ENCODE peak calls at places on chromosomes 16 and 17, in ten cellular contexts. Z is RWPE1; T is SW480; P is hippocampal formation; Q is body of pancreas; R is activated T-helper 9 cell treated with anti-CD3 and anti-CD28 coated beads, Interleukin-2, amount 50 U/mL, for 16 hours; F is activated CD4-positive, alpha-beta T cell treated with anti-CD3 and anti-CD28 coated beads, Interleukin-2, amount 50 U/mL, for 1 hour; H is NCI-H1092 treated with DMSO at 0.1 percent for 48 hours; O is aorta; D is NCI-H82. B is an unnamed sample.
A peak's percentile ranks its signal among the peaks of the same experiment; 100 is the strongest.

GRCh38 chr17:60529806-60530205 is 3.8 kb upstream of the APPBP2 start:
- DNase-seq in Z (no peak), T (no peak), P (no peak), Q (no peak), R (no peak), F (no peak), H (no peak), O (no peak), D (no peak), B (no peak)

GRCh38 chr17:40515491-40516041 is 14.1 kb upstream of the TNS4 start:
- DNase-seq in Z (no peak), T (no peak), P (no peak), Q (no peak), R (no peak), F (peak; percentile 28), H (no peak), O (peak; percentile 25), D (no peak), B (no peak)

GRCh38 chr16:84699147-84699711 is 571 bp upstream of the USP10 start:
- DNase-seq in Z (peak; percentile 16), T (peak; percentile 9), P (no peak), Q (no peak), R (no peak), F (no peak), H (no peak), O (no peak), D (no peak), B (no peak)

GRCh38 chr17:4715071-4715749 is 4.8 kb downstream of the ARRB2 start:
- DNase-seq in Z (no peak), T (no peak), P (no peak), Q (no peak), R (peak; percentile 34), F (peak; percentile 49), H (no peak), O (peak; percentile 47), D (no peak), B (no peak)

GRCh38 chr16:88713568-88714419 is 7.5 kb downstream of the CTU2 start:
- DNase-seq in Z (no peak), T (no peak), P (no peak), Q (no peak), R (no peak), F (no peak), H (no peak), O (no peak), D (no peak), B (no peak)

GRCh38 chr16:89038811-89039735 is 54.6 kb upstream of the ACSF3 start:
- DNase-seq in Z (no peak), T (no peak), P (no peak), Q (no peak), R (no peak), F (no peak), H (no peak), O (peak; percentile 63), D (no peak), B (no peak)

GRCh38 chr17:55770220-55770870 is 19.5 kb downstream of the PCTP start:
- DNase-seq in Z (peak; percentile 74), T (peak; percentile 63), P (no peak), Q (no peak), R (no peak), F (no peak), H (peak; percentile 75), O (no peak), D (peak; percentile 82), B (peak; percentile 71)

GRCh38 chr17:76612977-76613851 is 27.6 kb upstream of the ST6GALNAC2 start:
- DNase-seq in Z (no peak), T (peak; percentile 29), P (no peak), Q (no peak), R (no peak), F (no peak), H (no peak), O (peak; percentile 61), D (peak; percentile 57), B (no peak)

GRCh38 chr16:79334127-79334526 is 266.4 kb downstream of the MAF start:
- DNase-seq in Z (no peak), T (no peak), P (no peak), Q (no peak), R (no peak), F (peak; percentile 18), H (no peak), O (no peak), D (peak; percentile 6), B (peak; percentile 33)

GRCh38 chr17:74524751-74525725 is 6.2 kb downstream of the CD300LB start:
- DNase-seq in Z (no peak), T (no peak), P (no peak), Q (no peak), R (no peak), F (no peak), H (no peak), O (no peak), D (no peak), B (peak; percentile 24)

GRCh38 chr16:24685539-24686432 is 43.7 kb upstream of the TNRC6A start:
- DNase-seq in Z (peak; percentile 44), T (no peak), P (peak; percentile 17), Q (peak; percentile 76), R (no peak), F (no peak), H (peak; percentile 68), O (peak; percentile 85), D (no peak), B (no peak)

GRCh38 chr17:79508291-79508716 is 102.5 kb downstream of the RBFOX3 start:
- DNase-seq in Z (no peak), T (no peak), P (no peak), Q (no peak), R (no peak), F (no peak), H (no peak), O (no peak), D (no peak), B (no peak)

GRCh38 chr16:86018487-86018886 is 119.5 kb downstream of the IRF8 start:
- DNase-seq in Z (no peak), T (no peak), P (no peak), Q (peak; percentile 69), R (no peak), F (no peak), H (no peak), O (peak; percentile 65), D (no peak), B (no peak)